ENCODE peak calls at places on chromosomes 6 and 20, in five cellular contexts. One of them, this sample, is unnamed.

GRCh38 chr20:16399801-16400200 is 173.4 kb downstream of the KIF16B start:
- DNase-seq in A549: no peak
- DNase-seq in IMR-90: no peak
- DNase-seq in CD8-positive, alpha-beta T cell: no peak
- DNase-seq in small intestine: no peak
- DNase-seq in this sample: no peak

GRCh38 chr6:166286831-166287271 is 21.3 kb downstream of the PRR18 start:
- DNase-seq in A549: no peak
- DNase-seq in IMR-90: no peak
- DNase-seq in CD8-positive, alpha-beta T cell: no peak
- DNase-seq in small intestine: no peak
- DNase-seq in this sample: no peak

GRCh38 chr6:150301871-150302800 is 66.7 kb upstream of the IYD start:
- DNase-seq in A549: peak; percentile 23
- DNase-seq in IMR-90: peak; percentile 58
- DNase-seq in CD8-positive, alpha-beta T cell: no peak
- DNase-seq in small intestine: peak; percentile 72
- DNase-seq in this sample: peak; percentile 58

GRCh38 chr6:161549977-161550655 is 276.3 kb upstream of the AGPAT4 start:
- DNase-seq in A549: peak; percentile 73
- DNase-seq in IMR-90: no peak
- DNase-seq in CD8-positive, alpha-beta T cell: no peak
- DNase-seq in small intestine: no peak
- DNase-seq in this sample: no peak

GRCh38 chr20:50636601-50637539 is 54.5 kb downstream of the RIPOR3 start:
- DNase-seq in A549: no peak
- DNase-seq in IMR-90: peak; percentile 55
- DNase-seq in CD8-positive, alpha-beta T cell: no peak
- DNase-seq in small intestine: no peak
- DNase-seq in this sample: peak; percentile 88

GRCh38 chr6:35489995-35490791 is 6.7 kb downstream of the TEAD3 start:
- DNase-seq in A549: no peak
- DNase-seq in IMR-90: peak; percentile 81
- DNase-seq in CD8-positive, alpha-beta T cell: no peak
- DNase-seq in small intestine: no peak
- DNase-seq in this sample: peak; percentile 71

GRCh38 chr6:74170118-74170517 is 474.1 kb downstream of the CD109 start:
- DNase-seq in A549: no peak
- DNase-seq in IMR-90: peak; percentile 99
- DNase-seq in CD8-positive, alpha-beta T cell: no peak
- DNase-seq in small intestine: no peak
- DNase-seq in this sample: peak; percentile 33

GRCh38 chr6:116631379-116631990 is 15.2 kb downstream of the RSPH4A start:
- DNase-seq in A549: no peak
- DNase-seq in IMR-90: no peak
- DNase-seq in CD8-positive, alpha-beta T cell: no peak
- DNase-seq in small intestine: no peak
- DNase-seq in this sample: no peak

GRCh38 chr6:44940367-44940766 is 387.8 kb upstream of the RUNX2 start:
- DNase-seq in A549: no peak
- DNase-seq in IMR-90: no peak
- DNase-seq in CD8-positive, alpha-beta T cell: no peak
- DNase-seq in small intestine: peak; percentile 68
- DNase-seq in this sample: no peak

GRCh38 chr6:62615366-62616015 is 329.5 kb upstream of the KHDRBS2 start:
- DNase-seq in A549: no peak
- DNase-seq in IMR-90: no peak
- DNase-seq in CD8-positive, alpha-beta T cell: no peak
- DNase-seq in small intestine: no peak
- DNase-seq in this sample: no peak

GRCh38 chr20:18412202-18412901 is 54.5 kb downstream of the DZANK1 start:
- DNase-seq in A549: no peak
- DNase-seq in IMR-90: no peak
- DNase-seq in CD8-positive, alpha-beta T cell: no peak
- DNase-seq in small intestine: no peak
- DNase-seq in this sample: no peak

GRCh38 chr6:157013649-157014365 is 236.6 kb downstream of the ARID1B start:
- DNase-seq in A549: no peak
- DNase-seq in IMR-90: no peak
- DNase-seq in CD8-positive, alpha-beta T cell: no peak
- DNase-seq in small intestine: peak; percentile 76
- DNase-seq in this sample: no peak

GRCh38 chr6:150233797-150234399 is 91.1 kb downstream of the PPP1R14C start:
- DNase-seq in A549: no peak
- DNase-seq in IMR-90: no peak
- DNase-seq in CD8-positive, alpha-beta T cell: no peak
- DNase-seq in small intestine: no peak
- DNase-seq in this sample: no peak

GRCh38 chr6:107560657-107561056 is 70.7 kb downstream of the SOBP start:
- DNase-seq in A549: no peak
- DNase-seq in IMR-90: peak; percentile 6
- DNase-seq in CD8-positive, alpha-beta T cell: no peak
- DNase-seq in small intestine: no peak
- DNase-seq in this sample: no peak

GRCh38 chr6:152112503-152113261 is 305.2 kb downstream of the ESR1 start:
- DNase-seq in A549: no peak
- DNase-seq in IMR-90: no peak
- DNase-seq in CD8-positive, alpha-beta T cell: no peak
- DNase-seq in small intestine: no peak
- DNase-seq in this sample: no peak

GRCh38 chr20:1440024-1440423 is 26.6 kb downstream of the NSFL1C start:
- DNase-seq in A549: peak; percentile 50
- DNase-seq in IMR-90: peak; percentile 12
- DNase-seq in CD8-positive, alpha-beta T cell: no peak
- DNase-seq in small intestine: no peak
- DNase-seq in this sample: no peak

GRCh38 chr6:31769684-31770371 is 7.3 kb downstream of the VWA7 start:
- DNase-seq in A549: peak; percentile 68
- DNase-seq in IMR-90: peak; percentile 31
- DNase-seq in CD8-positive, alpha-beta T cell: peak; percentile 80
- DNase-seq in small intestine: peak; percentile 88
- DNase-seq in this sample: peak; percentile 42

GRCh38 chr6:155959898-155960297 is 504.3 kb upstream of the NOX3 start:
- DNase-seq in A549: no peak
- DNase-seq in IMR-90: no peak
- DNase-seq in CD8-positive, alpha-beta T cell: no peak
- DNase-seq in small intestine: peak; percentile 77
- DNase-seq in this sample: no peak

GRCh38 chr6:127022297-127022696 is 96.2 kb upstream of the RSPO3 start:
- DNase-seq in A549: no peak
- DNase-seq in IMR-90: no peak
- DNase-seq in CD8-positive, alpha-beta T cell: no peak
- DNase-seq in small intestine: peak; percentile 13
- DNase-seq in this sample: peak; percentile 70

GRCh38 chr6:44131880-44132279 is 4.5 kb downstream of the TMEM63B start:
- DNase-seq in A549: no peak
- DNase-seq in IMR-90: no peak
- DNase-seq in CD8-positive, alpha-beta T cell: no peak
- DNase-seq in small intestine: peak; percentile 49
- DNase-seq in this sample: no peak

DNA sequence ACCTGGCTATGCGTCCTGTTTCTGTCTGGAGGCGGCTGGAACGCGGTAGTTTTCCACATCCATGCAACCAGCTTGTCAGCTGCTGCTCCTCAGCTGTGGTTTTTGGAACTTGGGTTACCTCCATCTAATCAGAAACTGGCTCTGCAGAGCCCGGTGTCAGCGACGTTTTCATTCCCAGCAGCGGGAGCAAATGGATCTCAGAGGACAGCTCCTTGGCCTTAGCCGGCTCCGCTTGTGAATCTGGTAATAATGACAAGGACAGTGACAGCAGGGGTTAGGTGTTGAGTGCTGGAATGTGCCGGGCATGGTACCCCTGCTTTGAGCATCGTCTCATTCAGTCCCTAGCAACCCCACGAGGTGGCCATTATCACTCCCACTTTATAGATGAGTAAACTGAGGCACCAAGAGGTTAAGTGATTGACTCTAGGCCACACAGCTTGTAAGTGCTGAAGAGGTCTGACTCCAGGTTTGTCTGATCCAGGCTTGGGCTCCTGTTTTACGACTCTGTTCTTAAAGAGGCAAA is 1.3 kb downstream of the SLCO4A1 start:
- DNase-seq in A549: no peak
- DNase-seq in IMR-90: peak; percentile 18
- DNase-seq in CD8-positive, alpha-beta T cell: no peak
- DNase-seq in small intestine: peak; percentile 45
- DNase-seq in this sample: no peak
- H3K4me3 ChIP-seq in A549: no peak overlapping the region
- H3K4me3 ChIP-seq in IMR-90: no peak overlapping the region
- H3K4me3 ChIP-seq in CD8-positive, alpha-beta T cell: no peak overlapping the region
- H3K4me3 ChIP-seq in small intestine: no peak overlapping the region
- H3K4me3 ChIP-seq in this sample: peak overlapping the region; percentile 74

GRCh38 chr6:88964509-88964908 is 1.1 kb upstream of the RNGTT start:
- DNase-seq in A549: no peak
- DNase-seq in IMR-90: no peak
- DNase-seq in CD8-positive, alpha-beta T cell: no peak
- DNase-seq in small intestine: no peak
- DNase-seq in this sample: no peak
- H3K4me3 ChIP-seq in A549: peak overlapping the region; percentile 78
- H3K4me3 ChIP-seq in IMR-90: peak overlapping the region; percentile 29
- H3K4me3 ChIP-seq in CD8-positive, alpha-beta T cell: no peak overlapping the region
- H3K4me3 ChIP-seq in small intestine: no peak overlapping the region
- H3K4me3 ChIP-seq in this sample: peak overlapping the region; percentile 99

DNA sequence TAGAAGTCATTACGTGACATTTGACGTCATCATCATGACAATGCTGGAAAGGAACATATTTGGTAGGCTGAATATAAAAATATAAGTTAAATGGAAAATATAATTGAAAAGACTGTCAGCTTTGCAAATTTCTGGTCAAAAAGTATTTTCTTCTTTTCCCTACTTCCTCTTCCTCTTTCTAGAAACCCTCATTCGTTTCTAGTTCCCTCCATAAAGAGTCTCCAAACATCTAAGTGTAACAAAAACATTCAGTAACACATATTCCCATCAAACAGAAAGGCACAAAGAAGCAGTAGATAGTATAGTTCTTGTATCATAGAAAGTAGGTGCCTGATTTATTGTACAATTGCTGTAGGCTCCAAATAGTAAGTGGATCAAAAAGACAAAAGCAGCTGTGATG is 150.8 kb upstream of the FAM83B start:
- DNase-seq in A549: no peak
- DNase-seq in IMR-90: no peak
- DNase-seq in CD8-positive, alpha-beta T cell: no peak
- DNase-seq in small intestine: no peak
- DNase-seq in this sample: no peak
- H3K4me3 ChIP-seq in A549: no peak overlapping the region
- H3K4me3 ChIP-seq in IMR-90: no peak overlapping the region
- H3K4me3 ChIP-seq in CD8-positive, alpha-beta T cell: no peak overlapping the region
- H3K4me3 ChIP-seq in small intestine: no peak overlapping the region
- H3K4me3 ChIP-seq in this sample: no peak overlapping the region

DNA sequence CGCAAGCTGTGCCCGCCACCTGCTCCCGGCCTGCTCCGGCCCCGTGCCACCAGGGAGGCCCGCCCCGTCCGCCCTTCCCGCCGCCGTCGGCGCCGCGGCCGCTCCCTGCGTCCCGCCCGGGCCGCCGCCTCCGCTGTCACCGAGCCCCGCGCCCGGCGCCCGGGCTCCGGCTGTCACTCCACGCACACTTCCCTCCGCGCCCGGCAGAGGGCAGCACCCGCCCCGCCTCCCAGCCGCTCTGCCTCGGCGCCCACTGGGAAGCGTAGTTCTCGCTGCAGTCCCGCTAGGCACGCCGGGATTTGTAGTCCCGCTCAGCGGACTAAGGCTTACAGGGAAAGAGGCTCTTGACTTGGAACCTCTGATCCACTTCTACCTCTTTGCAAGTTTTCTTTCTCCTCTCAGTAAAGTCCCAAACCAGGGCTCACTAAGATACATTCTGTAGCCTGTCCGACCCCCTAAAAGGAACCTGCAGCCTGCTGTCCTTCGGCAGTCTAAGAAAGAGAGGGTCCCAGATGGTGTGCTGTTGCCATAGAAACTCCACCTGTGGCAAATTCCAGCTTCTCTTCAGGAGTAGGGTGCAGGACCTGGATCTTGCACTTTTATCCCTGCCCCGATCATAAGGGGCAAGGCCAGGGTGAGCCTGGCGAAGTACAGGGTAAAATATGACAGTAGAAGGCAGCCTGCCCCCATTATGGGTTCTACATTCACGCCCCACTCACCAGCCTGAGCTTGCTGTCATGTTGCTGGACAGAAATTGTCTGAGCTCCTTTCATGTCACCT is at the start of gene TFEB:
- DNase-seq in A549: peak; percentile 86
- DNase-seq in IMR-90: peak; percentile 85
- DNase-seq in CD8-positive, alpha-beta T cell: peak; percentile 90
- DNase-seq in small intestine: peak; percentile 91
- DNase-seq in this sample: peak; percentile 97
- H3K4me3 ChIP-seq in A549: peak within 1 kb of the TSS; percentile 90
- H3K4me3 ChIP-seq in IMR-90: peak within 1 kb of the TSS; percentile 88
- H3K4me3 ChIP-seq in CD8-positive, alpha-beta T cell: peak within 1 kb of the TSS; percentile 73
- H3K4me3 ChIP-seq in small intestine: peak within 1 kb of the TSS; percentile 88
- H3K4me3 ChIP-seq in this sample: peak within 1 kb of the TSS; percentile 82

DNA sequence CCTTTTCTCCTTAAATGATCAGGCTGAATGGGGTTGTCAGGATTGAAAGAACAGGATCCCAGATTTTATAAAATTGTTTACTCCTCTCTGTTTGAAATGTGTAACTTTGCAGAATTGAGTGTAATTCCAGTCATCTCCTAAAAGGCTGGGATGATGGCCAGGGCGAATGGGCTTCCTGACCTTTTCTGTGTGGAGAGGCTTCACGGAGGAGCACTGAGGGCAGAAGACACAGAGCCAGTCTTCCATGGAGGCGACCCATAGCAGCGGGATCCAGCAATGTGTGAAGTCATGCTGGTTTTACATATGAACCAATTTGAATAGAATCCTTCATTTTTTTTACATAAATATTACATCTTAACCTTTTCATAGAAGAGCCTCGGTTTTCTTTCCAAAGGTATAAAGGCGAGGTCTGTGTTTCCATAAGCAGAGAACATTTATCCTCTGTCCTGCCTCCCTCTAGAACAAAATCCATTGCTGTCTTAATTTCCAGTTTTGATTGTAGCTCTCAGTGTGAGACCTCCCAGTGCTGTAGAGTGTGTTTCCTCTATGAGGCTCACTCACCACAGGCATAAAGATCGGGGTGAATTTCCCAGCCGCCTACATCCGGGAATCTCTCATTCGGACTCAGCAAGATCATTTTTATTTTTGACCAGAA is 369.7 kb upstream of the FLRT3 start:
- DNase-seq in A549: no peak
- DNase-seq in IMR-90: no peak
- DNase-seq in CD8-positive, alpha-beta T cell: no peak
- DNase-seq in small intestine: no peak
- DNase-seq in this sample: no peak
- H3K4me3 ChIP-seq in A549: no peak overlapping the region
- H3K4me3 ChIP-seq in IMR-90: no peak overlapping the region
- H3K4me3 ChIP-seq in CD8-positive, alpha-beta T cell: no peak overlapping the region
- H3K4me3 ChIP-seq in small intestine: no peak overlapping the region
- H3K4me3 ChIP-seq in this sample: no peak overlapping the region

This sample was measured in adipocyte.